ENCODE peak calls at places on chromosomes 6 and 20, in five cellular contexts. T is fibroblast of lung, W is BJ, E is H9, O is HFFc6. C is an unnamed sample.

GRCh38 chr6:81613606-81614005 is 138.9 kb downstream of the TENT5A start:
- DNase-seq in W (peak; percentile 39), E (no peak), O (peak; percentile 58), T (peak; percentile 17), C (peak; percentile 58)

GRCh38 chr6:130027948-130028347 is 9.6 kb downstream of the L3MBTL3 start:
- DNase-seq in T (no peak), W (no peak), E (no peak), O (no peak), C (no peak)

GRCh38 chr20:44723391-44723790 is 8.2 kb downstream of the CCN5 start:
- DNase-seq in E (no peak), O (no peak), W (no peak), T (no peak), C (no peak)

GRCh38 chr6:142868917-142869316 is 76.1 kb downstream of the HIVEP2 start:
- DNase-seq in T (no peak), W (no peak), E (no peak), O (no peak), C (no peak)

GRCh38 chr6:167589615-167589940 is 237.1 kb upstream of the AFDN start:
- DNase-seq in O (no peak), W (no peak), E (no peak), T (no peak), C (no peak)

GRCh38 chr6:96532399-96532798 is 10.8 kb downstream of the UFL1 start:
- DNase-seq in E (no peak), T (no peak), W (no peak), O (no peak), C (no peak)

GRCh38 chr20:20457392-20458126 is 89.7 kb downstream of the INSM1 start:
- DNase-seq in O (peak; percentile 22), T (peak; percentile 57), E (no peak), W (no peak), C (no peak)

GRCh38 chr6:112049051-112049799 is 4.7 kb upstream of the CCN6 start:
- DNase-seq in W (no peak), O (peak; percentile 33), E (no peak), T (no peak), C (no peak)

GRCh38 chr20:50508171-50508761 is 1.9 kb upstream of the PTPN1 start:
- DNase-seq in O (no peak), W (no peak), E (peak; percentile 31), T (no peak), C (no peak)

GRCh38 chr6:115969207-115969929 is 91.3 kb downstream of the FRK start:
- DNase-seq in O (no peak), T (no peak), E (peak; percentile 50), W (no peak), C (no peak)

GRCh38 chr20:2887715-2888114 is 14.4 kb downstream of the PTPRA start:
- DNase-seq in T (no peak), W (no peak), E (no peak), O (no peak), C (no peak)

GRCh38 chr6:124881898-124882579 is 80.2 kb upstream of the RNF217 start:
- DNase-seq in O (peak; percentile 39), W (no peak), E (no peak), T (peak; percentile 69), C (peak; percentile 49)

GRCh38 chr6:139955366-139956155 is 581.1 kb upstream of the CITED2 start:
- DNase-seq in T (no peak), W (no peak), E (no peak), O (no peak), C (no peak)

GRCh38 chr20:11274137-11274536 is 600.3 kb upstream of the JAG1 start:
- DNase-seq in T (peak; percentile 82), O (peak; percentile 65), E (no peak), W (no peak), C (peak; percentile 52)

GRCh38 chr6:36489426-36489825 is 46.6 kb downstream of the KCTD20 start:
- DNase-seq in E (no peak), T (no peak), W (no peak), O (no peak), C (no peak)

GRCh38 chr6:36599791-36600209 is 5.6 kb downstream of the SRSF3 start:
- DNase-seq in E (peak; percentile 79), T (peak; percentile 51), O (peak; percentile 36), W (no peak), C (peak; percentile 43)

GRCh38 chr6:79028641-79029314 is 49.3 kb downstream of the PHIP start:
- DNase-seq in E (no peak), T (no peak), O (peak; percentile 37), W (peak; percentile 50), C (peak; percentile 55)

GRCh38 chr20:14288341-14289330 is 48.8 kb downstream of the FLRT3 start:
- DNase-seq in E (no peak), W (no peak), O (no peak), T (peak; percentile 12), C (peak; percentile 34)

GRCh38 chr6:11214438-11214837 is 18.0 kb downstream of the NEDD9 start:
- DNase-seq in T (no peak), O (no peak), W (no peak), E (no peak), C (no peak)

GRCh38 chr20:47319517-47320252 is 36.8 kb downstream of the ZMYND8 start:
- DNase-seq in E (peak; percentile 94), O (peak; percentile 13), T (peak; percentile 70), W (no peak), C (peak; percentile 82)

GRCh38 chr6:53737746-53738145 is 57.1 kb upstream of the LRRC1 start:
- DNase-seq in O (no peak), T (no peak), E (no peak), W (no peak), C (no peak)

GRCh38 chr6:20707166-20707485 is 172.9 kb downstream of the CDKAL1 start:
- DNase-seq in O (no peak), E (no peak), W (no peak), T (no peak), C (no peak)

GRCh38 chr20:32959351-32960221 is 44.6 kb downstream of the SUN5 start:
- DNase-seq in W (no peak), E (no peak), O (no peak), T (no peak), C (no peak)

GRCh38 chr6:43193929-43194328 is 11.9 kb downstream of the CUL9 start:
- DNase-seq in O (no peak), T (no peak), E (no peak), W (no peak), C (peak; percentile 21)

GRCh38 chr6:8578006-8578405 is 142.7 kb upstream of the SLC35B3 start:
- DNase-seq in E (no peak), W (peak; percentile 36), O (no peak), T (no peak), C (no peak)

GRCh38 chr6:150201791-150202329 is 59.0 kb downstream of the PPP1R14C start:
- DNase-seq in O (no peak), T (no peak), W (no peak), E (no peak), C (no peak)